ENCODE peak calls at places on chromosome 22, in five cellular contexts. One of them, this sample, is unnamed.

GRCh38 chr22:26546282-26546681 is 34.0 kb upstream of the TFIP11 start:
- DNase-seq in left ventricle myocardium inferior: peak; percentile 71
- DNase-seq in GM23338: no peak
- DNase-seq in upper lobe of right lung: no peak
- DNase-seq in fibroblast of the aortic adventitia: no peak
- DNase-seq in this sample: no peak

GRCh38 chr22:35611891-35612576 is 5.1 kb downstream of the MB start:
- DNase-seq in upper lobe of right lung: no peak
- DNase-seq in fibroblast of the aortic adventitia: no peak
- DNase-seq in left ventricle myocardium inferior: no peak
- DNase-seq in GM23338: no peak
- DNase-seq in this sample: no peak

GRCh38 chr22:30876925-30877553 is 91.5 kb downstream of the MORC2 start:
- DNase-seq in upper lobe of right lung: no peak
- DNase-seq in left ventricle myocardium inferior: peak; percentile 66
- DNase-seq in fibroblast of the aortic adventitia: peak; percentile 86
- DNase-seq in GM23338: no peak
- DNase-seq in this sample: peak; percentile 79

GRCh38 chr22:50169774-50170341 is 673 bp upstream of the PANX2 start:
- DNase-seq in fibroblast of the aortic adventitia: peak; percentile 20
- DNase-seq in GM23338: peak; percentile 48
- DNase-seq in upper lobe of right lung: no peak
- DNase-seq in left ventricle myocardium inferior: no peak
- DNase-seq in this sample: no peak

GRCh38 chr22:30116362-30117117 is 36.3 kb downstream of the HORMAD2 start:
- DNase-seq in GM23338: no peak
- DNase-seq in left ventricle myocardium inferior: no peak
- DNase-seq in fibroblast of the aortic adventitia: peak; percentile 72
- DNase-seq in upper lobe of right lung: no peak
- DNase-seq in this sample: peak; percentile 67

GRCh38 chr22:36134167-36134566 is 26.4 kb downstream of the APOL3 start:
- DNase-seq in left ventricle myocardium inferior: no peak
- DNase-seq in fibroblast of the aortic adventitia: no peak
- DNase-seq in GM23338: no peak
- DNase-seq in upper lobe of right lung: no peak
- DNase-seq in this sample: no peak

GRCh38 chr22:46045459-46046298 is 68.7 kb upstream of the WNT7B start:
- DNase-seq in GM23338: no peak
- DNase-seq in fibroblast of the aortic adventitia: no peak
- DNase-seq in left ventricle myocardium inferior: peak; percentile 47
- DNase-seq in upper lobe of right lung: peak; percentile 70
- DNase-seq in this sample: no peak

GRCh38 chr22:36769541-36769940 is 6.4 kb downstream of the IFT27 start:
- DNase-seq in upper lobe of right lung: peak; percentile 11
- DNase-seq in left ventricle myocardium inferior: no peak
- DNase-seq in GM23338: no peak
- DNase-seq in fibroblast of the aortic adventitia: no peak
- DNase-seq in this sample: no peak

GRCh38 chr22:46730568-46731245 is 7.3 kb downstream of the CERK start:
- DNase-seq in left ventricle myocardium inferior: no peak
- DNase-seq in GM23338: no peak
- DNase-seq in upper lobe of right lung: no peak
- DNase-seq in fibroblast of the aortic adventitia: no peak
- DNase-seq in this sample: no peak

GRCh38 chr22:29753808-29754657 is 12.8 kb downstream of the ZMAT5 start:
- DNase-seq in upper lobe of right lung: no peak
- DNase-seq in fibroblast of the aortic adventitia: no peak
- DNase-seq in GM23338: no peak
- DNase-seq in left ventricle myocardium inferior: no peak
- DNase-seq in this sample: no peak

GRCh38 chr22:27811778-27812177 is 10.2 kb upstream of the MN1 start:
- DNase-seq in fibroblast of the aortic adventitia: no peak
- DNase-seq in left ventricle myocardium inferior: no peak
- DNase-seq in GM23338: no peak
- DNase-seq in upper lobe of right lung: no peak
- DNase-seq in this sample: no peak

GRCh38 chr22:26320469-26320868 is 108.6 kb upstream of the ASPHD2 start:
- DNase-seq in upper lobe of right lung: no peak
- DNase-seq in left ventricle myocardium inferior: no peak
- DNase-seq in GM23338: no peak
- DNase-seq in fibroblast of the aortic adventitia: no peak
- DNase-seq in this sample: no peak

GRCh38 chr22:32248276-32248675 is 6.9 kb downstream of the SLC5A4 start:
- DNase-seq in left ventricle myocardium inferior: no peak
- DNase-seq in fibroblast of the aortic adventitia: no peak
- DNase-seq in GM23338: no peak
- DNase-seq in upper lobe of right lung: no peak
- DNase-seq in this sample: no peak

GRCh38 chr22:27105142-27106025 is 448.0 kb downstream of the MIAT start:
- DNase-seq in fibroblast of the aortic adventitia: peak; percentile 96
- DNase-seq in left ventricle myocardium inferior: peak; percentile 70
- DNase-seq in GM23338: no peak
- DNase-seq in upper lobe of right lung: no peak
- DNase-seq in this sample: peak; percentile 97

GRCh38 chr22:27113211-27114030 is 456.0 kb downstream of the MIAT start:
- DNase-seq in upper lobe of right lung: no peak
- DNase-seq in left ventricle myocardium inferior: peak; percentile 60
- DNase-seq in fibroblast of the aortic adventitia: peak; percentile 96
- DNase-seq in GM23338: no peak
- DNase-seq in this sample: peak; percentile 90

GRCh38 chr22:27461470-27461869 is 340.1 kb downstream of the MN1 start:
- DNase-seq in fibroblast of the aortic adventitia: peak; percentile 85
- DNase-seq in upper lobe of right lung: no peak
- DNase-seq in GM23338: peak; percentile 88
- DNase-seq in left ventricle myocardium inferior: no peak
- DNase-seq in this sample: peak; percentile 78

GRCh38 chr22:49576241-49577141 is 251.2 kb downstream of the BRD1 start:
- DNase-seq in upper lobe of right lung: no peak
- DNase-seq in fibroblast of the aortic adventitia: no peak
- DNase-seq in GM23338: no peak
- DNase-seq in left ventricle myocardium inferior: no peak
- DNase-seq in this sample: no peak

GRCh38 chr22:48464246-48464645 is 1363.4 kb downstream of the BRD1 start:
- DNase-seq in GM23338: no peak
- DNase-seq in fibroblast of the aortic adventitia: no peak
- DNase-seq in upper lobe of right lung: peak; percentile 51
- DNase-seq in left ventricle myocardium inferior: no peak
- DNase-seq in this sample: no peak

GRCh38 chr22:24027389-24027980 is 16.4 kb downstream of the CABIN1 start:
- DNase-seq in upper lobe of right lung: no peak
- DNase-seq in fibroblast of the aortic adventitia: no peak
- DNase-seq in GM23338: no peak
- DNase-seq in left ventricle myocardium inferior: no peak
- DNase-seq in this sample: no peak

GRCh38 chr22:24768537-24769374 is 5.8 kb downstream of the PIWIL3 start:
- DNase-seq in GM23338: peak; percentile 86
- DNase-seq in left ventricle myocardium inferior: peak; percentile 27
- DNase-seq in fibroblast of the aortic adventitia: peak; percentile 72
- DNase-seq in upper lobe of right lung: no peak
- DNase-seq in this sample: peak; percentile 76

GRCh38 chr22:27489265-27489675 is 312.3 kb downstream of the MN1 start:
- DNase-seq in left ventricle myocardium inferior: no peak
- DNase-seq in GM23338: no peak
- DNase-seq in fibroblast of the aortic adventitia: peak; percentile 46
- DNase-seq in upper lobe of right lung: no peak
- DNase-seq in this sample: peak; percentile 57

GRCh38 chr22:50177537-50178470 is 7.3 kb downstream of the PANX2 start:
- DNase-seq in fibroblast of the aortic adventitia: no peak
- DNase-seq in upper lobe of right lung: no peak
- DNase-seq in GM23338: peak; percentile 56
- DNase-seq in left ventricle myocardium inferior: no peak
- DNase-seq in this sample: no peak

GRCh38 chr22:49324527-49325491 is 502.9 kb downstream of the BRD1 start:
- DNase-seq in left ventricle myocardium inferior: no peak
- DNase-seq in upper lobe of right lung: peak; percentile 51
- DNase-seq in fibroblast of the aortic adventitia: no peak
- DNase-seq in GM23338: no peak
- DNase-seq in this sample: no peak

GRCh38 chr22:23832226-23833016 is 6.4 kb downstream of the DERL3 start:
- DNase-seq in left ventricle myocardium inferior: no peak
- DNase-seq in GM23338: no peak
- DNase-seq in fibroblast of the aortic adventitia: no peak
- DNase-seq in upper lobe of right lung: peak; percentile 46
- DNase-seq in this sample: no peak

GRCh38 chr22:24067587-24068376 is 56.7 kb downstream of the CABIN1 start:
- DNase-seq in left ventricle myocardium inferior: no peak
- DNase-seq in fibroblast of the aortic adventitia: no peak
- DNase-seq in GM23338: no peak
- DNase-seq in upper lobe of right lung: peak; percentile 33
- DNase-seq in this sample: no peak

GRCh38 chr22:44816141-44816540 is 63.8 kb downstream of the ARHGAP8 start:
- DNase-seq in fibroblast of the aortic adventitia: no peak
- DNase-seq in upper lobe of right lung: no peak
- DNase-seq in left ventricle myocardium inferior: peak; percentile 3
- DNase-seq in GM23338: no peak
- DNase-seq in this sample: no peak

GRCh38 chr22:43722444-43722843 is 89.7 kb downstream of the EFCAB6 start:
- DNase-seq in fibroblast of the aortic adventitia: no peak
- DNase-seq in left ventricle myocardium inferior: no peak
- DNase-seq in upper lobe of right lung: no peak
- DNase-seq in GM23338: no peak
- DNase-seq in this sample: no peak

GRCh38 chr22:36546932-36547331 is 18.0 kb upstream of the EIF3D start:
- DNase-seq in fibroblast of the aortic adventitia: peak; percentile 59
- DNase-seq in left ventricle myocardium inferior: no peak
- DNase-seq in GM23338: no peak
- DNase-seq in upper lobe of right lung: no peak
- DNase-seq in this sample: peak; percentile 74

GRCh38 chr22:38214248-38215056 is 12.7 kb downstream of the MAFF start:
- DNase-seq in left ventricle myocardium inferior: peak; percentile 61
- DNase-seq in GM23338: peak; percentile 92
- DNase-seq in upper lobe of right lung: peak; percentile 88
- DNase-seq in fibroblast of the aortic adventitia: peak; percentile 49
- DNase-seq in this sample: peak; percentile 75
- TF ChIP-seq CTCF in left ventricle myocardium inferior: peak; percentile 18
- TF ChIP-seq CTCF in GM23338: no peak
- TF ChIP-seq CTCF in upper lobe of right lung: peak; percentile 7
- TF ChIP-seq CTCF in fibroblast of the aortic adventitia: no peak
- TF ChIP-seq CTCF in this sample: peak; percentile 35

DNA sequence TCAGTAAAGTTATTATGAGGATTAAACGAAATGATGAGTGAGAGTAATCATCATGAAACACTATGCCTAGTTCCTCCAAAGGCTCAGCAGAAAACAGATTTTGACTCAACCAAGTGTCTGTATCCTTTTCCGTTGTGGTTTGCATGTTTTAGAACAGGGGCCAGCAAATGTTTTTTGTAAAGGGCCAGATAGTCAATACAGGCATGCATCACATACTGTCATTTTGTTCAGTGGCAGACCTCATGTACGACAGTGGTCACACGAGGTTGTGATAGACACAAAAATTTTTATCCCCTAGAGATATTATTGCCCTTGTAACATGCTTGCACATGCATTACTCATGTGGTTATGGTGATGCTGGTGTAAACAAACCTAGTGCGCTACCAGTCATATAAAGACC is 81.9 kb upstream of the SLC25A18 start:
- DNase-seq in upper lobe of right lung: no peak
- DNase-seq in GM23338: no peak
- DNase-seq in left ventricle myocardium inferior: no peak
- DNase-seq in fibroblast of the aortic adventitia: no peak
- DNase-seq in this sample: no peak
- H3K4me3 ChIP-seq in upper lobe of right lung: no peak overlapping the region
- H3K4me3 ChIP-seq in GM23338: no peak overlapping the region
- H3K4me3 ChIP-seq in left ventricle myocardium inferior: no peak overlapping the region
- H3K4me3 ChIP-seq in fibroblast of the aortic adventitia: no peak overlapping the region
- H3K4me3 ChIP-seq in this sample: no peak overlapping the region

GRCh38 chr22:22378446-22379415 is 129.8 kb downstream of the ZNF280B start:
- DNase-seq in upper lobe of right lung: no peak
- DNase-seq in fibroblast of the aortic adventitia: no peak
- DNase-seq in left ventricle myocardium inferior: no peak
- DNase-seq in GM23338: no peak
- DNase-seq in this sample: no peak

GRCh38 chr22:22377335-22377734 is 131.2 kb downstream of the ZNF280B start:
- DNase-seq in left ventricle myocardium inferior: no peak
- DNase-seq in fibroblast of the aortic adventitia: no peak
- DNase-seq in GM23338: no peak
- DNase-seq in upper lobe of right lung: no peak
- DNase-seq in this sample: no peak

GRCh38 chr22:22384267-22384666 is 124.3 kb downstream of the ZNF280B start:
- DNase-seq in GM23338: no peak
- DNase-seq in fibroblast of the aortic adventitia: no peak
- DNase-seq in upper lobe of right lung: no peak
- DNase-seq in left ventricle myocardium inferior: no peak
- DNase-seq in this sample: no peak

GRCh38 chr22:22376352-22376706 is 131.7 kb downstream of the VPREB1 start:
- DNase-seq in GM23338: no peak
- DNase-seq in upper lobe of right lung: no peak
- DNase-seq in fibroblast of the aortic adventitia: no peak
- DNase-seq in left ventricle myocardium inferior: no peak
- DNase-seq in this sample: no peak

GRCh38 chr22:22380098-22381030 is 128.2 kb downstream of the ZNF280B start:
- DNase-seq in GM23338: peak; percentile 66
- DNase-seq in fibroblast of the aortic adventitia: no peak
- DNase-seq in left ventricle myocardium inferior: no peak
- DNase-seq in upper lobe of right lung: no peak
- DNase-seq in this sample: no peak
- TF ChIP-seq CTCF in GM23338: peak; percentile 49
- TF ChIP-seq CTCF in fibroblast of the aortic adventitia: peak; percentile 11
- TF ChIP-seq CTCF in left ventricle myocardium inferior: no peak
- TF ChIP-seq CTCF in upper lobe of right lung: no peak
- TF ChIP-seq CTCF in this sample: no peak

GRCh38 chr22:20246368-20247009 is 21.6 kb downstream of the RTN4R start:
- DNase-seq in upper lobe of right lung: no peak
- DNase-seq in GM23338: peak; percentile 28
- DNase-seq in left ventricle myocardium inferior: no peak
- DNase-seq in fibroblast of the aortic adventitia: no peak
- DNase-seq in this sample: no peak

GRCh38 chr22:20243545-20244249 is 24.4 kb downstream of the RTN4R start:
- DNase-seq in fibroblast of the aortic adventitia: peak; percentile 75
- DNase-seq in GM23338: peak; percentile 47
- DNase-seq in upper lobe of right lung: peak; percentile 89
- DNase-seq in left ventricle myocardium inferior: peak; percentile 75
- DNase-seq in this sample: peak; percentile 86

GRCh38 chr22:20244250-20244648 is 23.9 kb downstream of the RTN4R start:
- DNase-seq in fibroblast of the aortic adventitia: no peak
- DNase-seq in left ventricle myocardium inferior: no peak
- DNase-seq in upper lobe of right lung: no peak
- DNase-seq in GM23338: no peak
- DNase-seq in this sample: no peak

GRCh38 chr22:20245577-20246367 is 22.3 kb downstream of the RTN4R start:
- DNase-seq in GM23338: no peak
- DNase-seq in upper lobe of right lung: no peak
- DNase-seq in fibroblast of the aortic adventitia: no peak
- DNase-seq in left ventricle myocardium inferior: no peak
- DNase-seq in this sample: no peak

GRCh38 chr22:20244744-20245576 is 23.2 kb downstream of the RTN4R start:
- DNase-seq in GM23338: no peak
- DNase-seq in left ventricle myocardium inferior: no peak
- DNase-seq in fibroblast of the aortic adventitia: no peak
- DNase-seq in upper lobe of right lung: no peak
- DNase-seq in this sample: no peak
- H3K4me3 ChIP-seq in GM23338: no peak overlapping the region
- H3K4me3 ChIP-seq in left ventricle myocardium inferior: no peak overlapping the region
- H3K4me3 ChIP-seq in fibroblast of the aortic adventitia: no peak overlapping the region
- H3K4me3 ChIP-seq in upper lobe of right lung: no peak overlapping the region
- H3K4me3 ChIP-seq in this sample: no peak overlapping the region